ENCODE peak calls at places on chromosomes 3 and 15, in eight cellular contexts. Z, Y, T, J, S, P, D and V are unnamed samples. For H3K27me3, the result is how much of the 10 kb centered on the place peaks cover.

GRCh38 chr15:53910236-53910849 is 67.9 kb upstream of the UNC13C start:
- DNase-seq in T (no peak), S (no peak), J (no peak), P (no peak), Y (no peak), Z (no peak), D (no peak), V (no peak)

GRCh38 chr3:123076496-123077418 is 9.9 kb downstream of the PDIA5 start:
- DNase-seq in P (peak), D (no peak), S (no peak), T (peak), J (peak), Y (no peak), Z (no peak), V (no peak)

GRCh38 chr3:114480442-114480841 is 186.6 kb downstream of the TIGIT start:
- DNase-seq in S (no peak), D (no peak), T (no peak), Z (no peak), J (no peak), P (no peak), Y (peak), V (no peak)

GRCh38 chr3:14899993-14900618 is 47.3 kb upstream of the NR2C2 start:
- DNase-seq in T (no peak), P (no peak), Z (no peak), D (no peak), Y (no peak), J (no peak), S (no peak), V (no peak)

GRCh38 chr3:43288366-43288765 is 2.0 kb downstream of the SNRK start:
- DNase-seq in S (no peak), Z (no peak), D (no peak), J (no peak), Y (peak), P (no peak), T (no peak), V (no peak)

GRCh38 chr3:143552851-143553250 is 295.4 kb downstream of the SLC9A9 start:
- DNase-seq in S (no peak), Z (no peak), P (no peak), Y (no peak), J (no peak), T (no peak), D (no peak), V (no peak)

GRCh38 chr3:146250449-146251382 is at the start of gene PLSCR4:
- DNase-seq in Z (peak), P (peak), Y (peak), J (peak), S (peak), D (no peak), T (peak), V (peak)

GRCh38 chr3:107430214-107431047 is 53.2 kb downstream of the CCDC54 start:
- DNase-seq in T (no peak), Y (peak), Z (peak), D (peak), J (peak), P (no peak), S (peak), V (no peak)

GRCh38 chr3:129745253-129745652 is 138.8 kb upstream of the PLXND1 start:
- DNase-seq in P (no peak), S (peak), Y (peak), T (no peak), D (no peak), J (no peak), Z (no peak), V (no peak)

GRCh38 chr3:177824190-177824786 is 627.0 kb upstream of the TBL1XR1 start:
- DNase-seq in D (no peak), Y (peak), P (peak), S (no peak), T (peak), Z (peak), J (peak), V (no peak)

GRCh38 chr15:95254263-95254662 is 1022.9 kb downstream of the MCTP2 start:
- DNase-seq in S (no peak), Z (no peak), J (no peak), Y (no peak), T (no peak), P (no peak), D (no peak), V (no peak)

GRCh38 chr3:185540705-185541104 is 11.7 kb downstream of the LIPH start:
- DNase-seq in T (no peak), Z (no peak), Y (no peak), J (no peak), S (no peak), P (no peak), D (no peak), V (no peak)

GRCh38 chr3:82676356-82677026 is 915.0 kb upstream of the GBE1 start:
- DNase-seq in J (no peak), T (no peak), Y (no peak), P (no peak), S (no peak), Z (no peak), D (no peak), V (no peak)

GRCh38 chr3:17081520-17081919 is 196.8 kb downstream of the PLCL2 start:
- DNase-seq in J (no peak), Y (no peak), P (no peak), T (no peak), Z (no peak), S (no peak), D (no peak), V (no peak)

GRCh38 chr3:181487236-181487978 is 224.3 kb upstream of the SOX2 start:
- DNase-seq in T (no peak), D (no peak), S (no peak), Y (no peak), P (no peak), J (no peak), Z (no peak), V (no peak)

DNA sequence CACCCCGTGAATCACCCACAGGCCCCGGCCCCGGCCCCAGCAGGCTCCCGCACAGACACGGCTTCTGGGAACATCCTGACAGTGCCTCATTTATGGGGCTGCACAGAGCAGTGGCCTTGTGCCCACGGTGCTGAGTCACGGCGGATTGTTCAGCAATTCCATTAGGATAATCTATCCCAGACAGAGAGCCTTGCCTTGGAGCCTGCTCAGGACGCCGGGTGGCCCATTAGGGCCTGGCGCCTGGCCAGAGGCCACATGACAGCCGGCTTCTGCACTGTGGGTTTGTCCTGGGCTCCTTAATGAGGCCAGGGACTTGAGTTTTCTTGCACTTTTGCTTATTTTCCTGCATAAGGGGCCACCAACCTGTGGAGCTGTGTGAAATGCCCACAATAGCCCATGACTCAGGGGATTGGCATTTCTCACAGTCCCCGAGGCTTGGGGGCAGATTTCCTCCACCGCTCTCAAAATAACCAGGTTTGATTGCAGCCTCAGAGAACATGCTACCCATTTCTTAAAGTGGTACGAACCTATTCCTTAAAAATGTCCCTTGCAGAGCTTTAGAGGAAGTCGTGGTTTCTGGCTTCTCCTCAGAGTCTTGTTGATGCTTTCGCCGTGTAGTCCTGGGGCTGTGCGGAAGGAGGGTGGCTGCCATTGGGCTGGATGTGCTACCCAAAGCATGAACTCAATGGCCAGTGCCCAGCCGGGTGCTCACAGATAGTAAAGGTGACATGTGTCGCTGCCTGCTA is 19.0 kb downstream of the SYNM start:
- DNase-seq in T (peak), J (peak), S (peak), Y (peak), Z (peak), P (peak), D (no peak), V (peak)
- H3K4me3 ChIP-seq in T (peak), J (peak), S (peak), Y (no peak), Z (peak), P (peak), D (no peak), V (peak)

GRCh38 chr3:4461459-4462090 is 5.5 kb downstream of the SUMF1 start:
- DNase-seq in T (no peak), Y (no peak), Z (no peak), P (no peak), D (no peak), J (no peak), S (no peak), V (no peak)
- TF ChIP-seq CTCF in T (no peak), Y (no peak), Z (no peak), P (no peak), D (no peak), J (no peak), S (no peak), V (no peak)

DNA sequence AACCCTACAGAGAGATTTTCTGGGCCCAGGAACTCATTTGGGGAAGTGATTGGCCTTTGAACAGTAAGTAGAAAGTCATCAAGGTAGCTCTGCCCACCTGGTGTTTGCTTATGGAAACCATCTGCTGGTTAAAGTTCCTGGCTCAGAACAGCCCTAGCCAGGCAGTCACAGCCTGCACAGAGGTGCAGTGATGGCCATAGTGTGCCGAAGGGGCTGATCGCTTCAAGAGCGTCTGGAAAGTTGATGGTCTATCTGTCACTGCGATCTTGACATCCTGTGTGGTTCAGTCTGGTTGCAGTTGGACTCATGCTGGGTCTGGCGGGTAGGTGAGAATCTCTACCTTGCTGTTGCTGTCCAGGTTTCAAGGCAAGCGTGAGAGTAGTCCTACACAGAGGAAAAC is 151.6 kb downstream of the SLCO3A1 start:
- DNase-seq in Y (no peak), T (no peak), J (no peak), D (no peak), P (no peak), S (no peak), Z (no peak), V (no peak)
- H3K27me3 ChIP-seq in Y (under half), T (under half), J (under half), D (under half), P (under half), S (under half), Z (under half), V (under half)

DNA sequence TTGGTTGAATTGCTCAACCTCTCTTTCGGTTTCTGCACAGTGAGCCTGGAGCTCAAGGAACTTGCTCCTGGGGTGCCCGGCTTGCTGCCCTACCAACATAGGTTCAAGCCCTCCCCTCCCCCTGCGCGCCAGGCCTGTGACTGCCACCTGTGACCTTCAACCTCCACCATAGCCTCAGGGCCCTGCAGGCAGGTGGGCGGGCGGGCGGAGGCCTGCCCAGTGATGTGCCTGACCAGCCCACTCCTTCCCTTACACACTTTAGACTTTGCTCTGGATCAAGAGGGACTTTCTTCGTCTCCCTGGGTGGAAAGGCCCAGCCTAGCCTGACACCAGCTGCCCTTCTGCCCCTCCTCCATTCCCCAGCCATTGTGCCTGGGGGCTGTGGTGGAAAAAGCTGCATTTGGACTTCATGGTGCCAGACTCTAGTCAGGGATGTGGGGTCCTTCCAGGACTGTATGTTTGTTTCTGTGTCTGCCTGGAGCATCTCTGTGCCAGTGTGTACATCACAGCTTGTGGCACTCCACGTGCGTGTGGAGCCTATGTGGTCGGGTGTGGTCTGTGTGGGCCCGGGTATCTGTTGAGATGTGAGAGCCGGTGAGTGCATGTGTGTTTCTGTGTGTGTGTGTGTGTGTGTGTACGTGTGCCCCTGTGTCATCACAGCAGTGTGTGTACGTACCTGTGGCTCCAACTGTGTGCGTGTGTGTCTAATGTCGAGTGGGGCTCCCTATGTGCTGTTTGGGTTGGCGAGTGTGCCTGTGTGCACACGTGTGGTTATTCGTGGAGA is 9.5 kb downstream of the PRKCD start:
- DNase-seq in T (no peak), D (no peak), J (no peak), S (no peak), P (no peak), Z (no peak), Y (no peak), V (no peak)
- H3K4me3 ChIP-seq in T (peak), D (no peak), J (no peak), S (no peak), P (no peak), Z (no peak), Y (no peak), V (no peak)

GRCh38 chr3:71139501-71139900 is 444.0 kb downstream of the FOXP1 start:
- DNase-seq in P (no peak), Y (no peak), S (no peak), Z (no peak), D (no peak), J (no peak), T (no peak), V (no peak)
- TF ChIP-seq CTCF in P (no peak), Y (no peak), S (no peak), Z (no peak), D (no peak), J (no peak), T (no peak), V (no peak)

GRCh38 chr3:169494982-169495381 is 168.5 kb downstream of the MECOM start:
- DNase-seq in P (no peak), Y (no peak), S (no peak), Z (no peak), T (no peak), J (no peak), D (no peak), V (no peak)
- H3K27me3 ChIP-seq in P (under half), Y (under half), S (under half), Z (under half), T (under half), J (under half), D (under half), V (under half)